ENCODE peak calls at places on chromosomes 13 and 19, in four cellular contexts. One of them, this sample, is unnamed.
A peak's percentile ranks its signal among the peaks of the same experiment; 100 is the strongest.

GRCh38 chr19:19420570-19421301 is 15.3 kb downstream of the GATAD2A start:
- DNase-seq in adrenal gland: no peak
- DNase-seq in endodermal cell: no peak
- DNase-seq in esophagus muscularis mucosa: no peak
- DNase-seq in this sample: no peak

GRCh38 chr13:53324656-53325055 is 296.0 kb downstream of the OLFM4 start:
- DNase-seq in adrenal gland: no peak
- DNase-seq in esophagus muscularis mucosa: no peak
- DNase-seq in endodermal cell: no peak
- DNase-seq in this sample: no peak

GRCh38 chr19:29098863-29099481 is 114.0 kb downstream of the UQCRFS1 start:
- DNase-seq in esophagus muscularis mucosa: peak; percentile 92
- DNase-seq in adrenal gland: peak; percentile 94
- DNase-seq in endodermal cell: no peak
- DNase-seq in this sample: peak; percentile 84

GRCh38 chr19:1566392-1567115 is 1.6 kb downstream of the MEX3D start:
- DNase-seq in endodermal cell: peak; percentile 93
- DNase-seq in esophagus muscularis mucosa: no peak
- DNase-seq in adrenal gland: peak; percentile 85
- DNase-seq in this sample: peak; percentile 62

GRCh38 chr19:1250374-1251232 is 2.2 kb downstream of the MIDN start:
- DNase-seq in endodermal cell: peak; percentile 84
- DNase-seq in esophagus muscularis mucosa: no peak
- DNase-seq in adrenal gland: peak; percentile 75
- DNase-seq in this sample: no peak

GRCh38 chr19:18290250-18291018 is 9.0 kb upstream of the JUND start:
- DNase-seq in esophagus muscularis mucosa: no peak
- DNase-seq in adrenal gland: no peak
- DNase-seq in endodermal cell: peak; percentile 54
- DNase-seq in this sample: no peak

GRCh38 chr19:409006-409514 is at the start of gene C2CD4C:
- DNase-seq in esophagus muscularis mucosa: no peak
- DNase-seq in adrenal gland: no peak
- DNase-seq in endodermal cell: peak; percentile 76
- DNase-seq in this sample: no peak

GRCh38 chr19:18418034-18418724 is 1.0 kb upstream of the SSBP4 start:
- DNase-seq in esophagus muscularis mucosa: no peak
- DNase-seq in endodermal cell: peak; percentile 67
- DNase-seq in adrenal gland: peak; percentile 60
- DNase-seq in this sample: no peak

GRCh38 chr19:29714371-29714952 is 599 bp downstream of the C19orf12 start:
- DNase-seq in esophagus muscularis mucosa: no peak
- DNase-seq in endodermal cell: no peak
- DNase-seq in adrenal gland: no peak
- DNase-seq in this sample: peak; percentile 7

GRCh38 chr19:44692379-44692721 is 6.6 kb upstream of the CEACAM16 start:
- DNase-seq in adrenal gland: no peak
- DNase-seq in endodermal cell: no peak
- DNase-seq in esophagus muscularis mucosa: no peak
- DNase-seq in this sample: no peak
- H3K27ac ChIP-seq in adrenal gland: peak overlapping the region; percentile 92
- H3K27ac ChIP-seq in endodermal cell: no peak overlapping the region
- H3K27ac ChIP-seq in esophagus muscularis mucosa: peak overlapping the region; percentile 5
- H3K27ac ChIP-seq in this sample: peak overlapping the region; percentile 82

GRCh38 chr19:40598121-40598917 is 2.9 kb upstream of the LTBP4 start:
- DNase-seq in endodermal cell: peak; percentile 98
- DNase-seq in esophagus muscularis mucosa: peak; percentile 97
- DNase-seq in adrenal gland: peak; percentile 87
- DNase-seq in this sample: peak; percentile 80

GRCh38 chr19:40600086-40600917 is 867 bp upstream of the LTBP4 start:
- DNase-seq in adrenal gland: peak; percentile 47
- DNase-seq in endodermal cell: peak; percentile 62
- DNase-seq in esophagus muscularis mucosa: no peak
- DNase-seq in this sample: no peak

GRCh38 chr19:40601061-40601973 is at the start of gene LTBP4:
- DNase-seq in adrenal gland: no peak
- DNase-seq in endodermal cell: peak; percentile 71
- DNase-seq in esophagus muscularis mucosa: no peak
- DNase-seq in this sample: no peak

GRCh38 chr19:40598918-40599307 is 2.3 kb upstream of the LTBP4 start:
- DNase-seq in endodermal cell: peak; percentile 50
- DNase-seq in esophagus muscularis mucosa: no peak
- DNase-seq in adrenal gland: no peak
- DNase-seq in this sample: no peak

GRCh38 chr19:40599331-40600085 is 1.7 kb upstream of the LTBP4 start:
- DNase-seq in esophagus muscularis mucosa: no peak
- DNase-seq in endodermal cell: peak; percentile 57
- DNase-seq in adrenal gland: no peak
- DNase-seq in this sample: no peak
- TF ChIP-seq CTCF in esophagus muscularis mucosa: no peak
- TF ChIP-seq CTCF in endodermal cell: no peak
- TF ChIP-seq CTCF in adrenal gland: no peak
- TF ChIP-seq CTCF in this sample: no peak

GRCh38 chr13:21328201-21328600 is 130.9 kb downstream of the ZDHHC20 start:
- DNase-seq in adrenal gland: no peak
- DNase-seq in endodermal cell: peak; percentile 76
- DNase-seq in esophagus muscularis mucosa: no peak
- DNase-seq in this sample: no peak
- H3K27ac ChIP-seq in adrenal gland: no peak overlapping the region
- H3K27ac ChIP-seq in endodermal cell: no peak overlapping the region
- H3K27ac ChIP-seq in esophagus muscularis mucosa: no peak overlapping the region
- H3K27ac ChIP-seq in this sample: no peak overlapping the region

GRCh38 chr19:46373573-46374359 is 26.9 kb downstream of the PPP5C start:
- DNase-seq in esophagus muscularis mucosa: no peak
- DNase-seq in endodermal cell: peak; percentile 94
- DNase-seq in adrenal gland: peak; percentile 73
- DNase-seq in this sample: peak; percentile 97
- TF ChIP-seq CTCF in esophagus muscularis mucosa: no peak
- TF ChIP-seq CTCF in endodermal cell: peak; percentile 12
- TF ChIP-seq CTCF in adrenal gland: no peak
- TF ChIP-seq CTCF in this sample: peak; percentile 50

DNA sequence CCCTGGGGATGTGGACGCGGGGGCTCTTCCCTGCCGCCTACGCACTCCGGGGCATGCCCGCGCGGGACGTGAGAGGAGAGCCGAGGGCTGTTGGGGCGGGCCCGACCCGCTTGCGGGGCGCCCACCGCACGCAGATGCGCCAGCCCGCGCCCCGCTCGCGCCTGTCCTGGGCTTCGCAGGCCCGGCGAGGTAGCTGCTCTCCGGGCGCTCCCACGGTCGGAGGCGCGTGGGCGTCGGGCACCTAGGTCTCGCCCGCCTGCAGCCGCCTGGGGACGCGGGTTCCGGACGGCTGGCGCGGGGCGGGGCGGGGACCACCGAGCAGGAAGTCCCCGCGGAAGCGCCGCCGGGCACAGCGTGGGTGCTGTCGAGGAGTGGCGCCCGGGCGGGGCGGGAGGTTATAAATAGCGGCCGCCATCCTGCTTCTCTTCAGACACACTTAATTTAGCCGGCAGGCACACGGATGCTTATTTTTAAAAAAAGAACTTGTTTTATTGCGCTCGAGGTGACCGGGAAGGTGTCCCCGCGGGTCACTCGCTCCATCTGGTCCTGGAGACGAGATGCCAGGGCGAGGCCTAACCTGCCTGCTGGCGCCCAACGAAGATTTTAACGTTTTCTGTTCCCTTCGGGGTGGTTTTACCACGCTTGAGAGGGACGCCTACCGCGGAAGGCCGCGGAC is 561 bp upstream of the GJA3 start:
- DNase-seq in adrenal gland: no peak
- DNase-seq in endodermal cell: peak; percentile 65
- DNase-seq in esophagus muscularis mucosa: no peak
- DNase-seq in this sample: no peak
- H3K27ac ChIP-seq in adrenal gland: no peak overlapping the region
- H3K27ac ChIP-seq in endodermal cell: no peak overlapping the region
- H3K27ac ChIP-seq in esophagus muscularis mucosa: no peak overlapping the region
- H3K27ac ChIP-seq in this sample: no peak overlapping the region

DNA sequence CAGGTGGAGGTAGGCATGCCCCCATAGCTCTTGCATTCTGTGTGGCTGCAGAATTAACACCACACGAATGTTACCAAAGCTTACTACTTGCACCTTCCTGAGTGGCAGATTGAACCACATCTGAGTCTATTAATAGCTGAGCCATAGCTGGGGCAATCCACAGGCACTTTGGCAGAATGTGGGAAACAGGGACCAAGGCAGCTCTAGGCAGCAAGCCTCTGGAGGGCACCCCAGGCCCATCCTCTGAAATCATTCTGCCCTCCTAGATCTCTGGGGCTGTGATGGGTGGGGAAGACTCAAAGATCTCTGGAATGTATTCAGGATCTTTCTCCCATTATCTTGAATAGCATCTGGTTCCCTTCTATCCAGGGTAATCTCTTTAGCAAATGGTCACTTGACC is 139.3 kb downstream of the TNFRSF19 start:
- DNase-seq in adrenal gland: no peak
- DNase-seq in endodermal cell: no peak
- DNase-seq in esophagus muscularis mucosa: no peak
- DNase-seq in this sample: no peak
- TF ChIP-seq CTCF in adrenal gland: no peak
- TF ChIP-seq CTCF in endodermal cell: no peak
- TF ChIP-seq CTCF in esophagus muscularis mucosa: no peak
- TF ChIP-seq CTCF in this sample: no peak

GRCh38 chr19:56917998-56918397 is 77.5 kb upstream of the PEG3 start:
- DNase-seq in endodermal cell: no peak
- DNase-seq in adrenal gland: no peak
- DNase-seq in esophagus muscularis mucosa: no peak
- DNase-seq in this sample: no peak

GRCh38 chr19:56916528-56916927 is 76.0 kb upstream of the PEG3 start:
- DNase-seq in adrenal gland: no peak
- DNase-seq in endodermal cell: no peak
- DNase-seq in esophagus muscularis mucosa: no peak
- DNase-seq in this sample: no peak

GRCh38 chr19:56918682-56919307 is 78.3 kb upstream of the PEG3 start:
- DNase-seq in adrenal gland: no peak
- DNase-seq in esophagus muscularis mucosa: no peak
- DNase-seq in endodermal cell: no peak
- DNase-seq in this sample: no peak

GRCh38 chr19:56919308-56919995 is 78.9 kb upstream of the PEG3 start:
- DNase-seq in esophagus muscularis mucosa: no peak
- DNase-seq in adrenal gland: peak; percentile 88
- DNase-seq in endodermal cell: no peak
- DNase-seq in this sample: no peak
- H3K27ac ChIP-seq in esophagus muscularis mucosa: no peak overlapping the region
- H3K27ac ChIP-seq in adrenal gland: peak overlapping the region; percentile 88
- H3K27ac ChIP-seq in endodermal cell: no peak overlapping the region
- H3K27ac ChIP-seq in this sample: no peak overlapping the region